ENCODE peak calls at places on chromosome X, in five cellular contexts. One of them, this sample, is unnamed.

GRCh38 chrX:142999209-142999720 is 26.5 kb upstream of the SPANXN4 start:
- DNase-seq in HCT116: no peak
- DNase-seq in HepG2: no peak
- DNase-seq in GM12878: no peak
- DNase-seq in H1: no peak
- DNase-seq in this sample: no peak

GRCh38 chrX:19746919-19747671 is 140.3 kb downstream of the SH3KBP1 start:
- DNase-seq in HCT116: no peak
- DNase-seq in HepG2: peak; percentile 29
- DNase-seq in GM12878: no peak
- DNase-seq in H1: no peak
- DNase-seq in this sample: no peak

GRCh38 chrX:27555514-27555913 is 34.6 kb upstream of the DCAF8L2 start:
- DNase-seq in HCT116: no peak
- DNase-seq in HepG2: peak; percentile 41
- DNase-seq in GM12878: no peak
- DNase-seq in H1: no peak
- DNase-seq in this sample: no peak

GRCh38 chrX:53260836-53261235 is 20.5 kb downstream of the IQSEC2 start:
- DNase-seq in HCT116: no peak
- DNase-seq in HepG2: no peak
- DNase-seq in GM12878: no peak
- DNase-seq in H1: no peak
- DNase-seq in this sample: no peak

GRCh38 chrX:727738-728621 is 97.4 kb downstream of the SHOX start:
- DNase-seq in HCT116: peak; percentile 28
- DNase-seq in HepG2: peak; percentile 9
- DNase-seq in GM12878: no peak
- DNase-seq in H1: peak; percentile 85
- DNase-seq in this sample: peak; percentile 16

GRCh38 chrX:72201836-72202536 is 20.4 kb downstream of the PIN4 start:
- DNase-seq in HCT116: no peak
- DNase-seq in HepG2: no peak
- DNase-seq in GM12878: no peak
- DNase-seq in H1: no peak
- DNase-seq in this sample: no peak

GRCh38 chrX:47169273-47169672 is 24.3 kb downstream of the RBM10 start:
- DNase-seq in HCT116: no peak
- DNase-seq in HepG2: no peak
- DNase-seq in GM12878: no peak
- DNase-seq in H1: no peak
- DNase-seq in this sample: peak; percentile 2

GRCh38 chrX:13283512-13283911 is 36.3 kb downstream of the ATXN3L start:
- DNase-seq in HCT116: no peak
- DNase-seq in HepG2: no peak
- DNase-seq in GM12878: no peak
- DNase-seq in H1: no peak
- DNase-seq in this sample: no peak

GRCh38 chrX:105969487-105969886 is 69.0 kb downstream of the SERPINA7 start:
- DNase-seq in HCT116: no peak
- DNase-seq in HepG2: peak; percentile 1
- DNase-seq in GM12878: no peak
- DNase-seq in H1: no peak
- DNase-seq in this sample: no peak

GRCh38 chrX:153900806-153901752 is 3.4 kb upstream of the AVPR2 start:
- DNase-seq in HCT116: no peak
- DNase-seq in HepG2: no peak
- DNase-seq in GM12878: peak; percentile 55
- DNase-seq in H1: no peak
- DNase-seq in this sample: peak; percentile 65

GRCh38 chrX:2889045-2889605 is 40.0 kb downstream of the ARSD start:
- DNase-seq in HCT116: no peak
- DNase-seq in HepG2: no peak
- DNase-seq in GM12878: no peak
- DNase-seq in H1: no peak
- DNase-seq in this sample: no peak
- H3K9ac ChIP-seq in HCT116: no peak overlapping the region
- H3K9ac ChIP-seq in HepG2: peak overlapping the region; percentile 31
- H3K9ac ChIP-seq in GM12878: no peak overlapping the region
- H3K9ac ChIP-seq in H1: no peak overlapping the region
- H3K9ac ChIP-seq in this sample: peak overlapping the region; percentile 0

GRCh38 chrX:39602226-39602625 is 495.5 kb downstream of the BCOR start:
- DNase-seq in HCT116: no peak
- DNase-seq in HepG2: no peak
- DNase-seq in GM12878: no peak
- DNase-seq in H1: no peak
- DNase-seq in this sample: no peak

GRCh38 chrX:39601193-39602085 is 496.3 kb downstream of the BCOR start:
- DNase-seq in HCT116: no peak
- DNase-seq in HepG2: no peak
- DNase-seq in GM12878: no peak
- DNase-seq in H1: no peak
- DNase-seq in this sample: no peak

GRCh38 chrX:39605866-39606265 is 491.9 kb downstream of the BCOR start:
- DNase-seq in HCT116: no peak
- DNase-seq in HepG2: no peak
- DNase-seq in GM12878: no peak
- DNase-seq in H1: no peak
- DNase-seq in this sample: no peak

GRCh38 chrX:39605183-39605582 is 492.6 kb downstream of the BCOR start:
- DNase-seq in HCT116: no peak
- DNase-seq in HepG2: no peak
- DNase-seq in GM12878: no peak
- DNase-seq in H1: no peak
- DNase-seq in this sample: no peak

DNA sequence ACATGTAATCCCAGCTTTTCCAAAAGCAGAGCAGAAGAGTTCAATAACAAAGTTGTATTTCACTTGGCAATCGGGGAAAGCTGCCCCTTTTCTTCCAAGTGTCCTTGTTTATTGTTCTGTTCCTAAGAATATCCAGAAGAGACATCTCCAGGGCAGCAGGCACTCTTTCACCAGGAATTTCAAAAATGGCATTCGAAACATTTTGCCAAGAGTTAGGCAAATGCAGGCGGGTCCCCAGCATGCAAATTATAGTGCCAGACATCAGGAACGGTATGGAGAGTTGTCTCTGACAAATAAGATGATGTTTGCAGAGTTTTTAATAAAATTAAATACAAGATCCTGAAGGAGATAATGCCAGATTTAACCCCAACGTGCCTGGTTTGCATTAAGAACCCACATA is 494.5 kb downstream of the BCOR start:
- DNase-seq in HCT116: no peak
- DNase-seq in HepG2: no peak
- DNase-seq in GM12878: no peak
- DNase-seq in H1: no peak
- DNase-seq in this sample: no peak
- TF ChIP-seq SP1 in HCT116: no peak
- TF ChIP-seq SP1 in HepG2: no peak
- TF ChIP-seq SP1 in GM12878: no peak
- TF ChIP-seq SP1 in H1: no peak
- TF ChIP-seq SP1 in this sample: no peak

DNA sequence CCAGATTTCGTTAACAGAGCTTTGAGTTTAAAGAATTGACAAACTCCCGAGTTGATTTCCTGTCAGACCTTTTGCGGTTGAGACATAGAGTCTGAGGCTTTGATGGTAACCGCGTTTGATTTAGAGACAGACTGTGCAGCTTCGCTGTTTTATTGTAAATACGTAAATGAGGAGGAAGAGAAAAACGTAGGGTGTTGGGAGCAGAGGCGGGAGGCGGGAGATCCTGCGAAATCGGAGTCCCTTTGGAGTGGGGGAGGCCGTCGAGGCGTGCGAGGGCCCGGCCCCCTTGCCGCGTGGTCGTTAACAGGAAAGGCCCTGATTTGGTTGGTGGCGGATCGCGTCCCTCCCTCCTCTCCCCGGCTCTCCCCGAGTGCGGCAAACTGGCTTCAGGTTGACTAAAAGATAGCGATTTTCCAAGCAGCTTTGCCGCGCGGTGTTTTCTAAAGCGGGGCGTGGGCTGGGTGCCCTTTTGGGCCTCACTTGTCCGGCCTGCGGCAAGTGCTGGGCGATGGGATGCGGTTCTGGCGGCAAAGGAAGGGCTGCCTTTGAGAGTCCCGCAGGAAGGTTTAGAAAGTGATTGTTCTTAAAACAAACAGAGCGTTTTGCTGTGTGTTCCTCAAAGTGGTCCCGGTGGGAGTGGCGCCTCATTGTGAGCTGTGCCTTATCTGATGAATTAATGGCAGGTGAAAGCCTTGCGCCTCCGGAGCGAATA is 865 bp downstream of the SCML1 start:
- DNase-seq in HCT116: no peak
- DNase-seq in HepG2: peak; percentile 56
- DNase-seq in GM12878: no peak
- DNase-seq in H1: peak; percentile 49
- DNase-seq in this sample: no peak
- TF ChIP-seq RAD21 in HCT116: no peak
- TF ChIP-seq RAD21 in HepG2: no peak
- TF ChIP-seq RAD21 in GM12878: no peak
- TF ChIP-seq RAD21 in H1: no peak
- TF ChIP-seq RAD21 in this sample: no peak

GRCh38 chrX:9372866-9373265 is 92.0 kb upstream of the TBL1X start:
- DNase-seq in HCT116: no peak
- DNase-seq in HepG2: no peak
- DNase-seq in GM12878: no peak
- DNase-seq in H1: no peak
- DNase-seq in this sample: no peak
- H3K9ac ChIP-seq in HCT116: no peak overlapping the region
- H3K9ac ChIP-seq in HepG2: peak overlapping the region; percentile 8
- H3K9ac ChIP-seq in GM12878: no peak overlapping the region
- H3K9ac ChIP-seq in H1: no peak overlapping the region
- H3K9ac ChIP-seq in this sample: no peak overlapping the region

GRCh38 chrX:16601885-16602284 is 48.1 kb upstream of the S100G start:
- DNase-seq in HCT116: no peak
- DNase-seq in HepG2: no peak
- DNase-seq in GM12878: no peak
- DNase-seq in H1: no peak
- DNase-seq in this sample: no peak
- TF ChIP-seq SP1 in HCT116: no peak
- TF ChIP-seq SP1 in HepG2: no peak
- TF ChIP-seq SP1 in GM12878: no peak
- TF ChIP-seq SP1 in H1: no peak
- TF ChIP-seq SP1 in this sample: no peak

GRCh38 chrX:128769511-128769910 is 717.3 kb upstream of the ACTRT1 start:
- DNase-seq in HCT116: no peak
- DNase-seq in HepG2: no peak
- DNase-seq in GM12878: no peak
- DNase-seq in H1: no peak
- DNase-seq in this sample: no peak
- TF ChIP-seq RAD21 in HCT116: no peak
- TF ChIP-seq RAD21 in HepG2: no peak
- TF ChIP-seq RAD21 in GM12878: no peak
- TF ChIP-seq RAD21 in H1: no peak
- TF ChIP-seq RAD21 in this sample: no peak

GRCh38 chrX:3262906-3263305 is 83.5 kb downstream of the MXRA5 start:
- DNase-seq in HCT116: peak; percentile 28
- DNase-seq in HepG2: peak; percentile 6
- DNase-seq in GM12878: no peak
- DNase-seq in H1: no peak
- DNase-seq in this sample: no peak

GRCh38 chrX:3263681-3264126 is 82.7 kb downstream of the MXRA5 start:
- DNase-seq in HCT116: no peak
- DNase-seq in HepG2: no peak
- DNase-seq in GM12878: no peak
- DNase-seq in H1: no peak
- DNase-seq in this sample: no peak

GRCh38 chrX:3271485-3272186 is 74.8 kb downstream of the MXRA5 start:
- DNase-seq in HCT116: no peak
- DNase-seq in HepG2: no peak
- DNase-seq in GM12878: no peak
- DNase-seq in H1: no peak
- DNase-seq in this sample: no peak

DNA sequence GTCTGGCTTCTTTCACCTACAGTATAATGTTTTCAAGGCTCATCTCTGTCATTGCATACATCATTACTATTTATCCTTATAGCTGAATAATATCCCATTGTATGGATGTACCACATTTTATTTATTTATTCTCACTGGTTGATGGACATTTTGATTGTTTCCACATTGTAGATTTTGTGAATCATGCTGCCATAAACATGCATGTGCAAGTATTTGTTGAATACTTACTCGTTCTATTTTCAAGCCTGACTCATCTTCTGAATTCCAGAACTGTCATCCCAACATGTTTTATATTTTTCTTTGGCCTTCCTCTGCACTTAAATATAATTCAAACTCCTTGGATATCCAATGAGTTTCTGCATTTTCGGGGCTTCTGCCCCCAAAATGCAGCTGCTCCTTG is 77.6 kb downstream of the MXRA5 start:
- DNase-seq in HCT116: no peak
- DNase-seq in HepG2: no peak
- DNase-seq in GM12878: no peak
- DNase-seq in H1: no peak
- DNase-seq in this sample: no peak
- H3K9ac ChIP-seq in HCT116: no peak overlapping the region
- H3K9ac ChIP-seq in HepG2: no peak overlapping the region
- H3K9ac ChIP-seq in GM12878: no peak overlapping the region
- H3K9ac ChIP-seq in H1: no peak overlapping the region
- H3K9ac ChIP-seq in this sample: no peak overlapping the region

This sample was measured in K562.